ENCODE peak calls at places on chromosome 17, in six cellular contexts. One of them, this sample, is unnamed.

GRCh38 chr17:79971651-79972050 is 64.0 kb downstream of the TBC1D16 start:
- DNase-seq in GM12878: no peak
- DNase-seq in GM12865: no peak
- DNase-seq in upper lobe of right lung: no peak
- DNase-seq in BE2C: no peak
- DNase-seq in thoracic aorta: no peak
- DNase-seq in this sample: no peak

GRCh38 chr17:2946130-2946529 is 117.3 kb downstream of the OR1D5 start:
- DNase-seq in GM12878: no peak
- DNase-seq in GM12865: no peak
- DNase-seq in upper lobe of right lung: no peak
- DNase-seq in BE2C: no peak
- DNase-seq in thoracic aorta: no peak
- DNase-seq in this sample: no peak

GRCh38 chr17:17125136-17126084 is 80.7 kb downstream of the PLD6 start:
- DNase-seq in GM12878: no peak
- DNase-seq in GM12865: peak
- DNase-seq in upper lobe of right lung: no peak
- DNase-seq in BE2C: no peak
- DNase-seq in thoracic aorta: no peak
- DNase-seq in this sample: no peak

GRCh38 chr17:75685508-75685907 is 18.4 kb downstream of the SAP30BP start:
- DNase-seq in GM12878: no peak
- DNase-seq in GM12865: no peak
- DNase-seq in upper lobe of right lung: no peak
- DNase-seq in BE2C: no peak
- DNase-seq in thoracic aorta: no peak
- DNase-seq in this sample: no peak

GRCh38 chr17:66450008-66450856 is 147.8 kb downstream of the PRKCA start:
- DNase-seq in GM12878: no peak
- DNase-seq in GM12865: no peak
- DNase-seq in upper lobe of right lung: no peak
- DNase-seq in BE2C: no peak
- DNase-seq in thoracic aorta: no peak
- DNase-seq in this sample: no peak

GRCh38 chr17:39167492-39167891 is 1.5 kb upstream of the ARL5C start:
- DNase-seq in GM12878: no peak
- DNase-seq in GM12865: peak
- DNase-seq in upper lobe of right lung: no peak
- DNase-seq in BE2C: no peak
- DNase-seq in thoracic aorta: no peak
- DNase-seq in this sample: no peak

GRCh38 chr17:50946891-50947843 is 81.0 kb upstream of the TOB1 start:
- DNase-seq in GM12878: no peak
- DNase-seq in GM12865: no peak
- DNase-seq in upper lobe of right lung: no peak
- DNase-seq in BE2C: no peak
- DNase-seq in thoracic aorta: no peak
- DNase-seq in this sample: no peak

GRCh38 chr17:79783891-79784290 is 5.9 kb downstream of the CBX2 start:
- DNase-seq in GM12878: no peak
- DNase-seq in GM12865: no peak
- DNase-seq in upper lobe of right lung: peak
- DNase-seq in BE2C: no peak
- DNase-seq in thoracic aorta: no peak
- DNase-seq in this sample: no peak

GRCh38 chr17:77454560-77455095 is 313.9 kb downstream of the SEC14L1 start:
- DNase-seq in GM12878: no peak
- DNase-seq in GM12865: peak
- DNase-seq in upper lobe of right lung: no peak
- DNase-seq in BE2C: no peak
- DNase-seq in thoracic aorta: no peak
- DNase-seq in this sample: no peak

GRCh38 chr17:40574292-40574691 is 9.0 kb upstream of the CCR7 start:
- DNase-seq in GM12878: no peak
- DNase-seq in GM12865: no peak
- DNase-seq in upper lobe of right lung: no peak
- DNase-seq in BE2C: no peak
- DNase-seq in thoracic aorta: no peak
- DNase-seq in this sample: no peak

GRCh38 chr17:1280652-1281051 is 1.2 kb downstream of the TRARG1 start:
- DNase-seq in GM12878: no peak
- DNase-seq in GM12865: no peak
- DNase-seq in upper lobe of right lung: no peak
- DNase-seq in BE2C: no peak
- DNase-seq in thoracic aorta: no peak
- DNase-seq in this sample: no peak

GRCh38 chr17:28317965-28318758 is 838 bp upstream of the TMEM97 start:
- DNase-seq in GM12878: no peak
- DNase-seq in GM12865: peak
- DNase-seq in upper lobe of right lung: no peak
- DNase-seq in BE2C: peak
- DNase-seq in thoracic aorta: no peak
- DNase-seq in this sample: no peak

GRCh38 chr17:39981207-39982068 is 831 bp downstream of the PSMD3 start:
- DNase-seq in GM12878: no peak
- DNase-seq in GM12865: peak
- DNase-seq in upper lobe of right lung: no peak
- DNase-seq in BE2C: no peak
- DNase-seq in thoracic aorta: no peak
- DNase-seq in this sample: no peak

GRCh38 chr17:19538095-19539039 is 4.7 kb downstream of the SLC47A1 start:
- DNase-seq in GM12878: no peak
- DNase-seq in GM12865: no peak
- DNase-seq in upper lobe of right lung: peak
- DNase-seq in BE2C: no peak
- DNase-seq in thoracic aorta: no peak
- DNase-seq in this sample: no peak

GRCh38 chr17:44117351-44117750 is 6.1 kb downstream of the HDAC5 start:
- DNase-seq in GM12878: no peak
- DNase-seq in GM12865: no peak
- DNase-seq in upper lobe of right lung: no peak
- DNase-seq in BE2C: no peak
- DNase-seq in thoracic aorta: no peak
- DNase-seq in this sample: no peak

GRCh38 chr17:47352848-47353247 is 29.1 kb downstream of the EFCAB13 start:
- DNase-seq in GM12878: no peak
- DNase-seq in GM12865: no peak
- DNase-seq in upper lobe of right lung: no peak
- DNase-seq in BE2C: no peak
- DNase-seq in thoracic aorta: no peak
- DNase-seq in this sample: no peak

GRCh38 chr17:49046912-49047311 is 49.7 kb downstream of the IGF2BP1 start:
- DNase-seq in GM12878: no peak
- DNase-seq in GM12865: no peak
- DNase-seq in upper lobe of right lung: no peak
- DNase-seq in BE2C: no peak
- DNase-seq in thoracic aorta: no peak
- DNase-seq in this sample: no peak

GRCh38 chr17:49050611-49051010 is 53.4 kb downstream of the IGF2BP1 start:
- DNase-seq in GM12878: no peak
- DNase-seq in GM12865: no peak
- DNase-seq in upper lobe of right lung: no peak
- DNase-seq in BE2C: no peak
- DNase-seq in thoracic aorta: no peak
- DNase-seq in this sample: no peak

GRCh38 chr17:49045376-49045775 is 48.2 kb downstream of the IGF2BP1 start:
- DNase-seq in GM12878: no peak
- DNase-seq in GM12865: no peak
- DNase-seq in upper lobe of right lung: no peak
- DNase-seq in BE2C: no peak
- DNase-seq in thoracic aorta: no peak
- DNase-seq in this sample: no peak

GRCh38 chr17:49051269-49051668 is 54.1 kb downstream of the IGF2BP1 start:
- DNase-seq in GM12878: no peak
- DNase-seq in GM12865: no peak
- DNase-seq in upper lobe of right lung: no peak
- DNase-seq in BE2C: no peak
- DNase-seq in thoracic aorta: no peak
- DNase-seq in this sample: no peak

GRCh38 chr17:49049265-49049664 is 52.1 kb downstream of the IGF2BP1 start:
- DNase-seq in GM12878: no peak
- DNase-seq in GM12865: no peak
- DNase-seq in upper lobe of right lung: no peak
- DNase-seq in BE2C: no peak
- DNase-seq in thoracic aorta: no peak
- DNase-seq in this sample: no peak
- H3K4me3 ChIP-seq in GM12878: no peak
- H3K4me3 ChIP-seq in GM12865: no peak
- H3K4me3 ChIP-seq in upper lobe of right lung: no peak
- H3K4me3 ChIP-seq in BE2C: no peak
- H3K4me3 ChIP-seq in thoracic aorta: no peak
- H3K4me3 ChIP-seq in this sample: no peak

GRCh38 chr17:30805944-30806456 is 18.5 kb downstream of the CRLF3 start:
- DNase-seq in GM12878: no peak
- DNase-seq in GM12865: no peak
- DNase-seq in upper lobe of right lung: no peak
- DNase-seq in BE2C: no peak
- DNase-seq in thoracic aorta: no peak
- DNase-seq in this sample: no peak
- TF ChIP-seq CTCF in GM12878: no peak
- TF ChIP-seq CTCF in GM12865: peak
- TF ChIP-seq CTCF in upper lobe of right lung: peak
- TF ChIP-seq CTCF in BE2C: no peak
- TF ChIP-seq CTCF in thoracic aorta: no peak
- TF ChIP-seq CTCF in this sample: no peak

GRCh38 chr17:82939213-82940030 is 99.6 kb upstream of the ZNF750 start:
- DNase-seq in GM12878: no peak
- DNase-seq in GM12865: no peak
- DNase-seq in upper lobe of right lung: peak
- DNase-seq in BE2C: no peak
- DNase-seq in thoracic aorta: no peak
- DNase-seq in this sample: no peak

GRCh38 chr17:82940226-82941020 is 100.6 kb upstream of the ZNF750 start:
- DNase-seq in GM12878: no peak
- DNase-seq in GM12865: no peak
- DNase-seq in upper lobe of right lung: peak
- DNase-seq in BE2C: peak
- DNase-seq in thoracic aorta: no peak
- DNase-seq in this sample: no peak

GRCh38 chr17:82943339-82943738 is 103.5 kb upstream of the ZNF750 start:
- DNase-seq in GM12878: no peak
- DNase-seq in GM12865: no peak
- DNase-seq in upper lobe of right lung: peak
- DNase-seq in BE2C: no peak
- DNase-seq in thoracic aorta: no peak
- DNase-seq in this sample: no peak

GRCh38 chr17:82942166-82943130 is 102.6 kb upstream of the ZNF750 start:
- DNase-seq in GM12878: no peak
- DNase-seq in GM12865: no peak
- DNase-seq in upper lobe of right lung: peak
- DNase-seq in BE2C: peak
- DNase-seq in thoracic aorta: no peak
- DNase-seq in this sample: no peak

GRCh38 chr17:82941021-82942001 is 101.5 kb upstream of the ZNF750 start:
- DNase-seq in GM12878: no peak
- DNase-seq in GM12865: no peak
- DNase-seq in upper lobe of right lung: peak
- DNase-seq in BE2C: no peak
- DNase-seq in thoracic aorta: no peak
- DNase-seq in this sample: no peak
- H3K4me3 ChIP-seq in GM12878: no peak
- H3K4me3 ChIP-seq in GM12865: no peak
- H3K4me3 ChIP-seq in upper lobe of right lung: no peak
- H3K4me3 ChIP-seq in BE2C: no peak
- H3K4me3 ChIP-seq in thoracic aorta: no peak
- H3K4me3 ChIP-seq in this sample: no peak

GRCh38 chr17:15652960-15653359 is 31.2 kb downstream of the TRIM16 start:
- DNase-seq in GM12878: no peak
- DNase-seq in GM12865: no peak
- DNase-seq in upper lobe of right lung: no peak
- DNase-seq in BE2C: no peak
- DNase-seq in thoracic aorta: no peak
- DNase-seq in this sample: no peak

GRCh38 chr17:15651583-15652110 is 32.1 kb upstream of the FBXW10B start:
- DNase-seq in GM12878: peak
- DNase-seq in GM12865: peak
- DNase-seq in upper lobe of right lung: peak
- DNase-seq in BE2C: peak
- DNase-seq in thoracic aorta: peak
- DNase-seq in this sample: peak

GRCh38 chr17:15649861-15650391 is 30.4 kb upstream of the FBXW10B start:
- DNase-seq in GM12878: no peak
- DNase-seq in GM12865: no peak
- DNase-seq in upper lobe of right lung: no peak
- DNase-seq in BE2C: no peak
- DNase-seq in thoracic aorta: no peak
- DNase-seq in this sample: no peak

GRCh38 chr17:15648384-15648783 is 28.9 kb upstream of the FBXW10B start:
- DNase-seq in GM12878: no peak
- DNase-seq in GM12865: no peak
- DNase-seq in upper lobe of right lung: no peak
- DNase-seq in BE2C: no peak
- DNase-seq in thoracic aorta: no peak
- DNase-seq in this sample: no peak

GRCh38 chr17:15651001-15651582 is 31.6 kb upstream of the FBXW10B start:
- DNase-seq in GM12878: no peak
- DNase-seq in GM12865: no peak
- DNase-seq in upper lobe of right lung: no peak
- DNase-seq in BE2C: peak
- DNase-seq in thoracic aorta: no peak
- DNase-seq in this sample: no peak
- TF ChIP-seq CTCF in GM12878: no peak
- TF ChIP-seq CTCF in GM12865: no peak
- TF ChIP-seq CTCF in upper lobe of right lung: no peak
- TF ChIP-seq CTCF in BE2C: no peak
- TF ChIP-seq CTCF in thoracic aorta: no peak
- TF ChIP-seq CTCF in this sample: no peak

DNA sequence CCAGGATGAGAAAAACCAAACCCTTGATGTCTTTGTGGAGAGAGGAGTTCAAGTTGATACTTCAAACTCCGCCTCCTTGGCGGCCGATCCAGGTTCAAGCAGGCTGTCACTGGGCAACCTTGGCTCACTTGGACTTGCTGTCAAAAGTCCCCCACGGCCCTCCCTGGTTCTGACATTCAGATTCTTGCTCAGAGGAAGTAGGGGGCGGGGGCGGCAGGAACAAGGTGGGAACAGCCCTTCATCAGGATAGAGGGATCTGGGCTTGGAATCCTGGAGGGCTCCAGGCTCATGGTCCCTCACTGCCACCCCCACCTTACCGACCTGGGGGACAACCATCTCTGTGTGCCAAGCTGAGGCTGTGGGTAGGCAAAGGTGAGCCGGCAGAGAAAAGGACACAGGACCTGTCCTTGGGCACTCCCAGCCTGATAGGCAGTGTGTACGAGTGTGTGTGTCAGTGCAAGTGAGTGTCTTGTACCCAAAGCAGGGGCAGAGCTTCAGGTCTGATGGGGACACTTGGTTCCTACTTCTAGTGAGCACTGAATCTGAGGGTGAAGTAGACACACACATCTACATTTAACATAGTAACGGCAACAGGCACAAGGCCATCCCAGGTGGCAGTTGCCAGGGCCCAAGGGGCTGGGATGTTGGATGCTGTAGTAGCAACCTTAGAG is 6.6 kb upstream of the TSPOAP1 start:
- DNase-seq in GM12878: no peak
- DNase-seq in GM12865: peak
- DNase-seq in upper lobe of right lung: peak
- DNase-seq in BE2C: no peak
- DNase-seq in thoracic aorta: no peak
- DNase-seq in this sample: no peak
- H3K4me3 ChIP-seq in GM12878: peak
- H3K4me3 ChIP-seq in GM12865: peak
- H3K4me3 ChIP-seq in upper lobe of right lung: peak
- H3K4me3 ChIP-seq in BE2C: no peak
- H3K4me3 ChIP-seq in thoracic aorta: no peak
- H3K4me3 ChIP-seq in this sample: no peak